ENCODE peak calls at places on chromosomes 5 and 9, in six cellular contexts. Y, S, B, D, Q and J are unnamed samples.

GRCh38 chr9:120289990-120290925 is 289.7 kb downstream of the CDK5RAP2 start:
- DNase-seq in D (peak; percentile 35), S (no peak), Q (no peak), Y (no peak), B (no peak), J (no peak)

GRCh38 chr5:177958696-177959095 is 37.3 kb downstream of the PROP1 start:
- DNase-seq in Q (no peak), D (no peak), S (no peak), B (no peak), Y (no peak), J (no peak)

GRCh38 chr5:141821430-141821925 is 56.7 kb downstream of the PCDH1 start:
- DNase-seq in S (no peak), B (peak; percentile 23), Y (no peak), Q (no peak), D (peak; percentile 80), J (peak; percentile 95)

GRCh38 chr5:147225938-147226337 is 8.9 kb upstream of the STK32A start:
- DNase-seq in Q (no peak), D (no peak), B (no peak), Y (no peak), S (no peak), J (no peak)

GRCh38 chr9:37449877-37450632 is 15.2 kb downstream of the ZBTB5 start:
- DNase-seq in B (no peak), D (no peak), Y (no peak), S (no peak), Q (no peak), J (no peak)

GRCh38 chr5:116573617-116574431 is 799 bp downstream of the SEMA6A start:
- DNase-seq in B (peak; percentile 20), D (no peak), Q (no peak), Y (peak; percentile 51), S (no peak), J (peak; percentile 13)

GRCh38 chr9:112239284-112239683 is 64.2 kb upstream of the SUSD1 start:
- DNase-seq in B (no peak), Y (no peak), D (no peak), S (no peak), Q (no peak), J (no peak)

GRCh38 chr9:87950765-87951488 is 23.4 kb downstream of the CDK20 start:
- DNase-seq in Q (no peak), B (peak; percentile 1), D (no peak), Y (no peak), S (no peak), J (peak; percentile 53)

GRCh38 chr5:113682497-113683136 is 169.1 kb downstream of the YTHDC2 start:
- DNase-seq in Y (no peak), Q (no peak), B (peak; percentile 19), D (peak; percentile 3), S (no peak), J (peak; percentile 27)

GRCh38 chr9:132823370-132824144 is 54.5 kb downstream of the AK8 start:
- DNase-seq in Y (no peak), D (no peak), Q (no peak), B (no peak), S (no peak), J (no peak)

GRCh38 chr5:2748180-2748840 is 3.2 kb downstream of the IRX2 start:
- DNase-seq in B (no peak), Q (no peak), S (no peak), D (no peak), Y (no peak), J (no peak)

GRCh38 chr5:891117-891836 is 1.3 kb downstream of the BRD9 start:
- DNase-seq in D (no peak), Q (no peak), S (no peak), B (peak; percentile 95), Y (no peak), J (no peak)

GRCh38 chr9:89022902-89023301 is 31.6 kb downstream of the S1PR3 start:
- DNase-seq in S (no peak), Y (no peak), D (peak; percentile 74), B (no peak), Q (no peak), J (peak; percentile 66)

GRCh38 chr5:53482717-53483638 is 2.5 kb downstream of the FST start:
- DNase-seq in B (no peak), S (peak; percentile 43), D (no peak), Q (peak; percentile 25), Y (peak; percentile 40), J (peak; percentile 42)

GRCh38 chr9:131487621-131488031 is 15.1 kb upstream of the POMT1 start:
- DNase-seq in B (no peak), D (no peak), Y (no peak), Q (no peak), S (no peak), J (no peak)

GRCh38 chr5:170863646-170864045 is 1.8 kb downstream of the RANBP17 start:
- DNase-seq in S (no peak), B (no peak), D (peak; percentile 84), Q (no peak), Y (no peak), J (peak; percentile 73)

GRCh38 chr5:69046375-69046957 is 47.3 kb upstream of the SLC30A5 start:
- DNase-seq in S (no peak), Q (no peak), B (peak; percentile 13), Y (no peak), D (no peak), J (peak; percentile 42)

GRCh38 chr5:154141686-154142300 is 48.7 kb upstream of the GALNT10 start:
- DNase-seq in D (no peak), S (no peak), B (no peak), Q (no peak), Y (no peak), J (no peak)

GRCh38 chr5:165079389-165079788 is 1574.0 kb downstream of the MAT2B start:
- DNase-seq in B (no peak), D (no peak), Y (no peak), S (no peak), Q (no peak), J (no peak)

GRCh38 chr5:182126-182525 is 9.2 kb upstream of the LRRC14B start:
- DNase-seq in D (no peak), Q (no peak), S (no peak), B (no peak), Y (no peak), J (no peak)

GRCh38 chr9:91515074-91515687 is 91.5 kb upstream of the NFIL3 start:
- DNase-seq in B (no peak), D (peak; percentile 93), Y (no peak), S (no peak), Q (peak; percentile 22), J (peak; percentile 84)

GRCh38 chr5:146249801-146250200 is 46.4 kb downstream of the RBM27 start:
- DNase-seq in B (no peak), Q (no peak), D (no peak), S (no peak), Y (no peak), J (no peak)

GRCh38 chr5:80905405-80905804 is 54.8 kb upstream of the RASGRF2 start:
- DNase-seq in D (no peak), B (no peak), S (no peak), Q (no peak), Y (no peak), J (no peak)

GRCh38 chr9:110207071-110207923 is 662 bp downstream of the C9orf152 start:
- DNase-seq in Q (no peak), Y (no peak), B (peak; percentile 21), D (no peak), S (peak; percentile 65), J (no peak)

GRCh38 chr9:126618200-126618589 is 4.5 kb downstream of the LMX1B start:
- DNase-seq in B (no peak), S (no peak), D (no peak), Y (no peak), Q (no peak), J (no peak)

GRCh38 chr5:102152906-102153787 is 142.9 kb downstream of the SLCO4C1 start:
- DNase-seq in D (no peak), S (no peak), B (peak; percentile 32), Q (peak; percentile 3), Y (peak; percentile 24), J (peak; percentile 44)

GRCh38 chr5:15132816-15133405 is 261.3 kb upstream of the ANKH start:
- DNase-seq in B (no peak), D (no peak), Y (no peak), S (no peak), Q (no peak), J (no peak)

GRCh38 chr9:137221477-137222111 is 446 bp downstream of the RNF208 start:
- DNase-seq in D (no peak), Y (no peak), S (no peak), B (no peak), Q (no peak), J (no peak)

GRCh38 chr5:169302491-169303118 is 1.7 kb upstream of the SLIT3 start:
- DNase-seq in S (peak; percentile 85), Q (peak; percentile 71), Y (peak; percentile 84), D (peak; percentile 55), B (peak; percentile 52), J (peak; percentile 78)

GRCh38 chr9:5549671-5550650 is 39.6 kb downstream of the PDCD1LG2 start:
- DNase-seq in S (no peak), Q (no peak), D (peak; percentile 83), B (no peak), Y (no peak), J (peak; percentile 71)

GRCh38 chr5:141475625-141476131 is at the start of gene PCDHGC3:
- DNase-seq in S (peak; percentile 92), B (peak; percentile 80), Y (peak; percentile 82), Q (peak; percentile 67), D (peak; percentile 91), J (peak; percentile 97)

GRCh38 chr5:130712324-130712723 is 452.7 kb downstream of the HINT1 start:
- DNase-seq in Y (no peak), B (no peak), Q (no peak), D (no peak), S (no peak), J (no peak)

GRCh38 chr9:27094640-27095039 is 14.4 kb upstream of the TEK start:
- DNase-seq in S (no peak), Q (no peak), D (peak; percentile 86), Y (no peak), B (no peak), J (peak; percentile 80)